ENCODE peak calls at places on chromosomes 11 and 22, in seven cellular contexts. R, B, W, F, X, Z and T are unnamed samples.

GRCh38 chr22:41132555-41132954 is 40.2 kb downstream of the EP300 start:
- DNase-seq in X (no peak), Z (no peak), W (no peak), B (no peak), F (peak), R (no peak), T (no peak)

GRCh38 chr11:119476666-119477331 is 53.8 kb upstream of the THY1 start:
- DNase-seq in Z (no peak), X (no peak), B (no peak), F (no peak), W (no peak), R (no peak), T (no peak)

GRCh38 chr22:44220727-44221680 is 40.3 kb downstream of the PARVG start:
- DNase-seq in B (no peak), F (no peak), X (no peak), W (no peak), Z (no peak), R (no peak), T (peak)

GRCh38 chr11:100857236-100858005 is 170.3 kb downstream of the ARHGAP42 start:
- DNase-seq in B (no peak), X (no peak), Z (no peak), W (no peak), F (no peak), R (no peak), T (peak)

GRCh38 chr11:43268786-43269185 is 43.0 kb upstream of the API5 start:
- DNase-seq in F (no peak), X (no peak), W (no peak), B (no peak), Z (no peak), R (peak), T (peak)

GRCh38 chr11:80860632-80861031 is 1419.8 kb upstream of the TENM4 start:
- DNase-seq in R (no peak), Z (no peak), F (peak), X (no peak), B (no peak), W (no peak), T (no peak)

GRCh38 chr22:45284705-45285305 is at the start of gene UPK3A:
- DNase-seq in Z (peak), B (peak), R (peak), W (no peak), X (no peak), F (peak), T (peak)

GRCh38 chr11:67054851-67055523 is 1.7 kb upstream of the RHOD start:
- DNase-seq in W (no peak), X (peak), F (peak), B (no peak), R (no peak), Z (peak), T (peak)

GRCh38 chr11:126465573-126466287 is 110.2 kb downstream of the ST3GAL4 start:
- DNase-seq in X (no peak), B (no peak), Z (no peak), R (peak), W (no peak), F (peak), T (no peak)

GRCh38 chr11:12223771-12224536 is 113.6 kb downstream of the MICAL2 start:
- DNase-seq in X (no peak), F (no peak), W (peak), Z (peak), B (no peak), R (no peak), T (no peak)

GRCh38 chr11:110728883-110729282 is 16.6 kb upstream of the ARHGAP20 start:
- DNase-seq in W (no peak), X (no peak), Z (no peak), R (no peak), F (peak), B (no peak), T (no peak)

GRCh38 chr11:62601114-62601363 is 626 bp downstream of the MTA2 start:
- DNase-seq in X (no peak), B (peak), W (no peak), R (peak), F (peak), Z (peak), T (no peak)

GRCh38 chr11:10181811-10182210 is 112.2 kb downstream of the SBF2 start:
- DNase-seq in R (no peak), F (peak), B (no peak), Z (no peak), X (no peak), W (peak), T (peak)